ENCODE peak calls at places on chromosomes 16 and 17, in six cellular contexts. One of them, this sample, is unnamed.

GRCh38 chr17:28735242-28735722 is 6.7 kb downstream of the NEK8 start:
- DNase-seq in GM20000: no peak
- DNase-seq in HFFc6: no peak
- DNase-seq in IMR-90: no peak
- DNase-seq in fibroblast of lung: no peak
- DNase-seq in neural crest cell: no peak
- DNase-seq in this sample: no peak

GRCh38 chr17:21689604-21690003 is 2.7 kb upstream of the KCNJ18 start:
- DNase-seq in GM20000: no peak
- DNase-seq in HFFc6: peak; percentile 65
- DNase-seq in IMR-90: peak; percentile 72
- DNase-seq in fibroblast of lung: peak; percentile 88
- DNase-seq in neural crest cell: no peak
- DNase-seq in this sample: no peak

GRCh38 chr17:66292351-66292750 is 10.1 kb upstream of the PRKCA start:
- DNase-seq in GM20000: no peak
- DNase-seq in HFFc6: no peak
- DNase-seq in IMR-90: no peak
- DNase-seq in fibroblast of lung: no peak
- DNase-seq in neural crest cell: no peak
- DNase-seq in this sample: no peak

GRCh38 chr17:21373696-21374454 is 2.3 kb upstream of the KCNJ12 start:
- DNase-seq in GM20000: no peak
- DNase-seq in HFFc6: no peak
- DNase-seq in IMR-90: no peak
- DNase-seq in fibroblast of lung: no peak
- DNase-seq in neural crest cell: no peak
- DNase-seq in this sample: no peak

GRCh38 chr16:86725401-86725800 is 147.1 kb downstream of the FOXL1 start:
- DNase-seq in GM20000: no peak
- DNase-seq in HFFc6: no peak
- DNase-seq in IMR-90: peak; percentile 49
- DNase-seq in fibroblast of lung: peak; percentile 62
- DNase-seq in neural crest cell: no peak
- DNase-seq in this sample: no peak

GRCh38 chr16:79618712-79619050 is 18.1 kb upstream of the MAF start:
- DNase-seq in GM20000: no peak
- DNase-seq in HFFc6: no peak
- DNase-seq in IMR-90: no peak
- DNase-seq in fibroblast of lung: no peak
- DNase-seq in neural crest cell: no peak
- DNase-seq in this sample: peak; percentile 65

GRCh38 chr17:37567137-37567927 is 41.9 kb downstream of the SYNRG start:
- DNase-seq in GM20000: no peak
- DNase-seq in HFFc6: no peak
- DNase-seq in IMR-90: no peak
- DNase-seq in fibroblast of lung: no peak
- DNase-seq in neural crest cell: no peak
- DNase-seq in this sample: no peak

GRCh38 chr17:27354051-27354490 is 60.2 kb downstream of the WSB1 start:
- DNase-seq in GM20000: no peak
- DNase-seq in HFFc6: no peak
- DNase-seq in IMR-90: no peak
- DNase-seq in fibroblast of lung: no peak
- DNase-seq in neural crest cell: no peak
- DNase-seq in this sample: no peak

GRCh38 chr17:48340916-48341315 is 89.1 kb downstream of the SKAP1 start:
- DNase-seq in GM20000: no peak
- DNase-seq in HFFc6: no peak
- DNase-seq in IMR-90: no peak
- DNase-seq in fibroblast of lung: no peak
- DNase-seq in neural crest cell: no peak
- DNase-seq in this sample: no peak

GRCh38 chr17:68085751-68086445 is 50.4 kb downstream of the KPNA2 start:
- DNase-seq in GM20000: no peak
- DNase-seq in HFFc6: no peak
- DNase-seq in IMR-90: no peak
- DNase-seq in fibroblast of lung: no peak
- DNase-seq in neural crest cell: no peak
- DNase-seq in this sample: peak; percentile 23

GRCh38 chr17:58192612-58193011 is at the start of gene EPX:
- DNase-seq in GM20000: no peak
- DNase-seq in HFFc6: no peak
- DNase-seq in IMR-90: no peak
- DNase-seq in fibroblast of lung: no peak
- DNase-seq in neural crest cell: no peak
- DNase-seq in this sample: no peak

GRCh38 chr17:50835563-50836231 is at the start of gene WFIKKN2:
- DNase-seq in GM20000: no peak
- DNase-seq in HFFc6: no peak
- DNase-seq in IMR-90: no peak
- DNase-seq in fibroblast of lung: no peak
- DNase-seq in neural crest cell: no peak
- DNase-seq in this sample: no peak

GRCh38 chr16:56259425-56259779 is 68.1 kb downstream of the GNAO1 start:
- DNase-seq in GM20000: no peak
- DNase-seq in HFFc6: no peak
- DNase-seq in IMR-90: no peak
- DNase-seq in fibroblast of lung: no peak
- DNase-seq in neural crest cell: no peak
- DNase-seq in this sample: no peak

GRCh38 chr16:24645739-24646645 is 83.5 kb upstream of the TNRC6A start:
- DNase-seq in GM20000: no peak
- DNase-seq in HFFc6: peak; percentile 100
- DNase-seq in IMR-90: peak; percentile 100
- DNase-seq in fibroblast of lung: peak; percentile 100
- DNase-seq in neural crest cell: no peak
- DNase-seq in this sample: no peak

GRCh38 chr16:31348578-31348977 is 6.4 kb upstream of the ITGAX start:
- DNase-seq in GM20000: no peak
- DNase-seq in HFFc6: no peak
- DNase-seq in IMR-90: no peak
- DNase-seq in fibroblast of lung: no peak
- DNase-seq in neural crest cell: no peak
- DNase-seq in this sample: no peak

GRCh38 chr17:28570716-28571254 is 539 bp downstream of the PIGS start:
- DNase-seq in GM20000: peak; percentile 52
- DNase-seq in HFFc6: no peak
- DNase-seq in IMR-90: no peak
- DNase-seq in fibroblast of lung: no peak
- DNase-seq in neural crest cell: peak; percentile 20
- DNase-seq in this sample: peak; percentile 69

GRCh38 chr17:61635913-61636432 is 45.0 kb upstream of the NACA2 start:
- DNase-seq in GM20000: peak; percentile 27
- DNase-seq in HFFc6: peak; percentile 49
- DNase-seq in IMR-90: peak; percentile 66
- DNase-seq in fibroblast of lung: peak; percentile 79
- DNase-seq in neural crest cell: peak; percentile 51
- DNase-seq in this sample: peak; percentile 76

GRCh38 chr17:82400830-82401229 is 17.3 kb upstream of the HEXD start:
- DNase-seq in GM20000: peak; percentile 92
- DNase-seq in HFFc6: no peak
- DNase-seq in IMR-90: no peak
- DNase-seq in fibroblast of lung: no peak
- DNase-seq in neural crest cell: no peak
- DNase-seq in this sample: peak; percentile 73

GRCh38 chr16:75376475-75376907 is 56.8 kb downstream of the CFDP1 start:
- DNase-seq in GM20000: no peak
- DNase-seq in HFFc6: no peak
- DNase-seq in IMR-90: no peak
- DNase-seq in fibroblast of lung: no peak
- DNase-seq in neural crest cell: no peak
- DNase-seq in this sample: no peak

GRCh38 chr16:2748757-2749455 is 3.5 kb upstream of the SRRM2 start:
- DNase-seq in GM20000: no peak
- DNase-seq in HFFc6: no peak
- DNase-seq in IMR-90: no peak
- DNase-seq in fibroblast of lung: no peak
- DNase-seq in neural crest cell: no peak
- DNase-seq in this sample: no peak

GRCh38 chr16:31201511-31202401 is 804 bp downstream of the PYCARD start:
- DNase-seq in GM20000: peak; percentile 84
- DNase-seq in HFFc6: no peak
- DNase-seq in IMR-90: no peak
- DNase-seq in fibroblast of lung: peak; percentile 21
- DNase-seq in neural crest cell: no peak
- DNase-seq in this sample: peak; percentile 46

GRCh38 chr16:14365200-14365851 is 264.7 kb downstream of the PARN start:
- DNase-seq in GM20000: no peak
- DNase-seq in HFFc6: no peak
- DNase-seq in IMR-90: no peak
- DNase-seq in fibroblast of lung: no peak
- DNase-seq in neural crest cell: no peak
- DNase-seq in this sample: no peak

GRCh38 chr17:57442914-57443571 is 186.7 kb downstream of the MSI2 start:
- DNase-seq in GM20000: no peak
- DNase-seq in HFFc6: no peak
- DNase-seq in IMR-90: no peak
- DNase-seq in fibroblast of lung: peak; percentile 21
- DNase-seq in neural crest cell: no peak
- DNase-seq in this sample: peak; percentile 79

GRCh38 chr17:15232517-15232915 is 32.6 kb downstream of the PMP22 start:
- DNase-seq in GM20000: no peak
- DNase-seq in HFFc6: peak; percentile 26
- DNase-seq in IMR-90: no peak
- DNase-seq in fibroblast of lung: no peak
- DNase-seq in neural crest cell: no peak
- DNase-seq in this sample: no peak

GRCh38 chr16:84925092-84925772 is 86.1 kb downstream of the ZDHHC7 start:
- DNase-seq in GM20000: peak; percentile 72
- DNase-seq in HFFc6: no peak
- DNase-seq in IMR-90: no peak
- DNase-seq in fibroblast of lung: no peak
- DNase-seq in neural crest cell: no peak
- DNase-seq in this sample: peak; percentile 82

GRCh38 chr16:85238233-85238647 is 126.0 kb upstream of the CIBAR2 start:
- DNase-seq in GM20000: no peak
- DNase-seq in HFFc6: peak; percentile 58
- DNase-seq in IMR-90: peak; percentile 95
- DNase-seq in fibroblast of lung: peak; percentile 97
- DNase-seq in neural crest cell: no peak
- DNase-seq in this sample: no peak

GRCh38 chr17:68101992-68102758 is 66.6 kb downstream of the KPNA2 start:
- DNase-seq in GM20000: peak; percentile 36
- DNase-seq in HFFc6: no peak
- DNase-seq in IMR-90: no peak
- DNase-seq in fibroblast of lung: no peak
- DNase-seq in neural crest cell: no peak
- DNase-seq in this sample: peak; percentile 46

GRCh38 chr17:60398227-60398959 is 6.5 kb upstream of the USP32 start:
- DNase-seq in GM20000: peak; percentile 37
- DNase-seq in HFFc6: no peak
- DNase-seq in IMR-90: no peak
- DNase-seq in fibroblast of lung: no peak
- DNase-seq in neural crest cell: no peak
- DNase-seq in this sample: peak; percentile 29

GRCh38 chr16:1361685-1362360 is 10.1 kb downstream of the GNPTG start:
- DNase-seq in GM20000: no peak
- DNase-seq in HFFc6: no peak
- DNase-seq in IMR-90: no peak
- DNase-seq in fibroblast of lung: no peak
- DNase-seq in neural crest cell: no peak
- DNase-seq in this sample: no peak

GRCh38 chr17:81528384-81528650 is 140 bp downstream of the FSCN2 start:
- DNase-seq in GM20000: no peak
- DNase-seq in HFFc6: no peak
- DNase-seq in IMR-90: no peak
- DNase-seq in fibroblast of lung: no peak
- DNase-seq in neural crest cell: no peak
- DNase-seq in this sample: no peak

GRCh38 chr16:64089697-64090096 is 1032.2 kb downstream of the CDH11 start:
- DNase-seq in GM20000: no peak
- DNase-seq in HFFc6: peak; percentile 10
- DNase-seq in IMR-90: peak; percentile 11
- DNase-seq in fibroblast of lung: peak; percentile 36
- DNase-seq in neural crest cell: no peak
- DNase-seq in this sample: no peak
- TF ChIP-seq CTCF in GM20000: no peak
- TF ChIP-seq CTCF in HFFc6: peak; percentile 81
- TF ChIP-seq CTCF in IMR-90: peak; percentile 47
- TF ChIP-seq CTCF in fibroblast of lung: peak; percentile 61
- TF ChIP-seq CTCF in neural crest cell: peak; percentile 61
- TF ChIP-seq CTCF in this sample: no peak

GRCh38 chr16:73713817-73714495 is 582.7 kb upstream of the PSMD7 start:
- DNase-seq in GM20000: no peak
- DNase-seq in HFFc6: peak; percentile 16
- DNase-seq in IMR-90: peak; percentile 4
- DNase-seq in fibroblast of lung: peak; percentile 41
- DNase-seq in neural crest cell: peak; percentile 52
- DNase-seq in this sample: peak; percentile 5
- TF ChIP-seq CTCF in GM20000: no peak
- TF ChIP-seq CTCF in HFFc6: peak; percentile 80
- TF ChIP-seq CTCF in IMR-90: no peak
- TF ChIP-seq CTCF in fibroblast of lung: peak; percentile 72
- TF ChIP-seq CTCF in neural crest cell: peak; percentile 64
- TF ChIP-seq CTCF in this sample: no peak

GRCh38 chr17:80263253-80264047 is 2.8 kb downstream of the RNF213 start:
- DNase-seq in GM20000: peak; percentile 91
- DNase-seq in HFFc6: peak; percentile 67
- DNase-seq in IMR-90: peak; percentile 89
- DNase-seq in fibroblast of lung: peak; percentile 94
- DNase-seq in neural crest cell: no peak
- DNase-seq in this sample: peak; percentile 98
- TF ChIP-seq CTCF in GM20000: peak; percentile 10
- TF ChIP-seq CTCF in HFFc6: no peak
- TF ChIP-seq CTCF in IMR-90: peak; percentile 28
- TF ChIP-seq CTCF in fibroblast of lung: peak; percentile 27
- TF ChIP-seq CTCF in neural crest cell: no peak
- TF ChIP-seq CTCF in this sample: no peak

GRCh38 chr17:39678340-39679116 is 9.3 kb downstream of the PGAP3 start:
- DNase-seq in GM20000: no peak
- DNase-seq in HFFc6: no peak
- DNase-seq in IMR-90: no peak
- DNase-seq in fibroblast of lung: no peak
- DNase-seq in neural crest cell: no peak
- DNase-seq in this sample: no peak
- TF ChIP-seq CTCF in GM20000: no peak
- TF ChIP-seq CTCF in HFFc6: no peak
- TF ChIP-seq CTCF in IMR-90: no peak
- TF ChIP-seq CTCF in fibroblast of lung: no peak
- TF ChIP-seq CTCF in neural crest cell: no peak
- TF ChIP-seq CTCF in this sample: no peak

GRCh38 chr16:83330251-83330650 is 477.5 kb upstream of the HSBP1 start:
- DNase-seq in GM20000: no peak
- DNase-seq in HFFc6: no peak
- DNase-seq in IMR-90: no peak
- DNase-seq in fibroblast of lung: no peak
- DNase-seq in neural crest cell: no peak
- DNase-seq in this sample: no peak
- TF ChIP-seq CTCF in GM20000: no peak
- TF ChIP-seq CTCF in HFFc6: no peak
- TF ChIP-seq CTCF in IMR-90: no peak
- TF ChIP-seq CTCF in fibroblast of lung: no peak
- TF ChIP-seq CTCF in neural crest cell: no peak
- TF ChIP-seq CTCF in this sample: no peak

This sample was measured in activated CD8-positive, alpha-beta T cell treated with anti-CD3 and anti-CD28 coated beads for 36 hours.